ENCODE peak calls at places on chromosomes 4 and X, in five cellular contexts. M is naive thymus-derived CD4-positive, alpha-beta T cell; O is SW480; Y is astrocyte of the spinal cord; Z is suprapubic skin. F is an unnamed sample.
A peak's percentile ranks its signal among the peaks of the same experiment; 100 is the strongest.

GRCh38 chrX:85024562-85024961 is 20.9 kb downstream of the APOOL start:
- DNase-seq in M (no peak), Z (no peak), Y (no peak), O (no peak), F (no peak)

GRCh38 chr4:2939383-2940243 is 23.6 kb downstream of the NOP14 start:
- DNase-seq in Z (peak; percentile 61), Y (no peak), M (no peak), O (no peak), F (peak; percentile 64)

GRCh38 chr4:100317032-100317864 is 127.0 kb upstream of the DDIT4L start:
- DNase-seq in Y (peak; percentile 13), O (no peak), M (no peak), Z (no peak), F (no peak)

GRCh38 chr4:84855774-84856173 is 110.7 kb downstream of the WDFY3 start:
- DNase-seq in Z (no peak), Y (peak; percentile 29), M (no peak), O (no peak), F (no peak)

GRCh38 chr4:13543648-13544555 is at the start of gene NKX3-2:
- DNase-seq in O (peak; percentile 9), Z (no peak), Y (no peak), M (no peak), F (no peak)

GRCh38 chr4:168648929-168649328 is 152.1 kb downstream of the PALLD start:
- DNase-seq in Y (peak; percentile 84), M (no peak), Z (no peak), O (no peak), F (no peak)

GRCh38 chrX:17361620-17362019 is 13.4 kb upstream of the NHS start:
- DNase-seq in O (no peak), M (no peak), Y (no peak), Z (no peak), F (no peak)

GRCh38 chrX:5236096-5236495 is 992.6 kb downstream of the NLGN4X start:
- DNase-seq in Y (no peak), O (peak; percentile 29), M (no peak), Z (no peak), F (no peak)

GRCh38 chr4:172952052-172952451 is 216.6 kb upstream of the GALNT7 start:
- DNase-seq in Z (no peak), Y (no peak), O (no peak), M (no peak), F (no peak)

GRCh38 chr4:150583287-150584197 is 1.6 kb downstream of the MAB21L2 start:
- DNase-seq in Z (peak; percentile 52), O (no peak), Y (peak; percentile 51), M (no peak), F (peak; percentile 74)

GRCh38 chr4:120870279-120870673 is 52.2 kb downstream of the PRDM5 start:
- DNase-seq in M (no peak), O (no peak), Y (no peak), Z (no peak), F (no peak)

GRCh38 chr4:27764526-27764837 is 903.8 kb downstream of the STIM2 start:
- DNase-seq in Z (no peak), Y (no peak), M (no peak), O (no peak), F (no peak)

GRCh38 chr4:71262161-71262560 is 76.7 kb upstream of the SLC4A4 start:
- DNase-seq in Y (peak; percentile 39), Z (no peak), O (no peak), M (no peak), F (no peak)

GRCh38 chr4:47490550-47490949 is 5.5 kb downstream of the ATP10D start:
- DNase-seq in O (peak; percentile 25), M (no peak), Y (peak; percentile 31), Z (no peak), F (no peak)

GRCh38 chrX:139831689-139832456 is 101.0 kb downstream of the ATP11C start:
- DNase-seq in Z (no peak), Y (peak; percentile 54), O (no peak), M (no peak), F (no peak)

GRCh38 chr4:5361968-5362367 is 310.7 kb downstream of the STK32B start:
- DNase-seq in Z (no peak), Y (peak; percentile 42), O (no peak), M (no peak), F (no peak)

GRCh38 chr4:180999217-180999616 is 1244.0 kb upstream of the TENM3 start:
- DNase-seq in Y (no peak), Z (no peak), M (no peak), O (no peak), F (no peak)

GRCh38 chr4:78602334-78602733 is 50.8 kb downstream of the ANXA3 start:
- DNase-seq in O (no peak), Y (no peak), Z (no peak), M (no peak), F (no peak)

GRCh38 chr4:23747131-23747752 is 142.6 kb downstream of the PPARGC1A start:
- DNase-seq in Y (peak; percentile 13), M (no peak), O (no peak), Z (no peak), F (no peak)

GRCh38 chr4:158624889-158625478 is 46.7 kb downstream of the C4orf46 start:
- DNase-seq in M (no peak), Y (peak; percentile 68), O (peak; percentile 62), Z (no peak), F (no peak)

GRCh38 chr4:68738036-68738435 is 67.6 kb upstream of the UGT2B15 start:
- DNase-seq in Y (no peak), M (no peak), Z (no peak), O (no peak), F (no peak)

GRCh38 chr4:38424171-38424871 is 239.7 kb upstream of the KLF3 start:
- DNase-seq in M (no peak), O (peak; percentile 83), Y (no peak), Z (no peak), F (no peak)

GRCh38 chr4:7758444-7758815 is 181.2 kb downstream of the AFAP1 start:
- DNase-seq in Y (no peak), M (no peak), Z (no peak), O (no peak), F (no peak)

GRCh38 chrX:109920325-109920724 is 82.6 kb upstream of the TMEM164 start:
- DNase-seq in M (no peak), O (no peak), Z (no peak), Y (no peak), F (no peak)

GRCh38 chr4:78410225-78410624 is 141.3 kb upstream of the ANXA3 start:
- DNase-seq in M (no peak), O (no peak), Y (no peak), Z (no peak), F (no peak)

GRCh38 chrX:54085666-54086065 is 41.4 kb upstream of the PHF8 start:
- DNase-seq in Z (no peak), O (no peak), M (no peak), Y (no peak), F (no peak)

GRCh38 chr4:90120037-90120436 is 7.2 kb upstream of the CCSER1 start:
- DNase-seq in O (no peak), Z (no peak), M (no peak), Y (no peak), F (no peak)

GRCh38 chr4:2647403-2648158 is 108.6 kb downstream of the TNIP2 start:
- DNase-seq in Z (peak; percentile 44), Y (no peak), O (no peak), M (no peak), F (no peak)

GRCh38 chr4:182809417-182810102 is 107.6 kb downstream of the DCTD start:
- DNase-seq in M (no peak), Y (no peak), Z (no peak), O (no peak), F (no peak)

GRCh38 chrX:46758956-46759644 is at the start of gene SLC9A7:
- DNase-seq in Z (peak; percentile 73), O (peak; percentile 77), Y (peak; percentile 68), M (peak; percentile 75), F (peak; percentile 78)

F was measured in coronary artery.